ENCODE peak calls at places on chromosomes 13 and 19, in nine cellular contexts. D, X, Z, S, Q, A, G, U and H are unnamed samples.

GRCh38 chr19:803686-804418 is 6.6 kb downstream of the PTBP1 start:
- DNase-seq in X (no peak), A (no peak), G (no peak), Q (no peak), D (no peak), S (no peak), U (peak; percentile 41), Z (peak; percentile 50), H (no peak)

GRCh38 chr13:87827479-87827878 is 156.3 kb downstream of the SLITRK5 start:
- DNase-seq in S (peak; percentile 76), D (no peak), X (no peak), Q (no peak), U (no peak), G (no peak), A (no peak), Z (no peak), H (no peak)

GRCh38 chr13:91284335-91284734 is 63.2 kb upstream of the MIR17HG start:
- DNase-seq in S (no peak), G (no peak), X (no peak), Z (no peak), D (no peak), Q (no peak), A (no peak), U (no peak), H (no peak)

GRCh38 chr19:56837004-56837403 is 3.5 kb downstream of the PEG3 start:
- DNase-seq in Z (no peak), X (no peak), U (no peak), S (no peak), A (no peak), D (no peak), Q (no peak), G (no peak), H (no peak)

GRCh38 chr19:24054044-24054935 is 32.7 kb upstream of the ZNF254 start:
- DNase-seq in U (no peak), A (no peak), Z (no peak), S (peak; percentile 46), Q (peak; percentile 83), X (no peak), G (no peak), D (no peak), H (no peak)

GRCh38 chr19:17117250-17117789 is 41.7 kb downstream of the MYO9B start:
- DNase-seq in Z (no peak), S (no peak), A (no peak), X (no peak), U (no peak), Q (no peak), D (no peak), G (no peak), H (no peak)

GRCh38 chr13:75670496-75670895 is 34.4 kb downstream of the LMO7 start:
- DNase-seq in A (no peak), Q (peak; percentile 28), X (no peak), S (no peak), Z (no peak), U (no peak), G (no peak), D (no peak), H (no peak)

GRCh38 chr19:10603873-10604459 is 16.9 kb upstream of the AP1M2 start:
- DNase-seq in D (no peak), U (no peak), Z (no peak), A (peak; percentile 4), S (no peak), X (peak; percentile 33), G (peak; percentile 57), Q (peak; percentile 37), H (no peak)

GRCh38 chr13:78160793-78161192 is 242.2 kb upstream of the EDNRB start:
- DNase-seq in Z (no peak), G (no peak), D (no peak), Q (no peak), X (no peak), U (no peak), A (no peak), S (peak; percentile 43), H (no peak)

GRCh38 chr13:30847697-30848307 is 58.3 kb upstream of the MEDAG start:
- DNase-seq in U (no peak), Z (no peak), A (no peak), X (no peak), D (no peak), G (no peak), S (peak; percentile 100), Q (peak; percentile 99), H (peak; percentile 84)

GRCh38 chr13:59750860-59751259 is 412.9 kb downstream of the DIAPH3 start:
- DNase-seq in A (no peak), S (no peak), Q (peak; percentile 80), U (no peak), D (no peak), Z (peak; percentile 86), X (no peak), G (no peak), H (peak; percentile 75)

GRCh38 chr19:40723661-40724254 is 6.8 kb downstream of the ITPKC start:
- DNase-seq in Z (no peak), Q (no peak), A (no peak), G (no peak), X (no peak), U (no peak), S (no peak), D (no peak), H (no peak)

GRCh38 chr13:96082640-96083039 is 7.3 kb upstream of the HS6ST3 start:
- DNase-seq in Q (no peak), X (no peak), U (no peak), Z (no peak), D (no peak), S (peak; percentile 3), A (no peak), G (no peak), H (no peak)

GRCh38 chr19:48635966-48636858 is 967 bp downstream of the DBP start:
- DNase-seq in X (no peak), A (no peak), D (no peak), Q (no peak), Z (peak; percentile 62), S (no peak), G (no peak), U (no peak), H (no peak)

GRCh38 chr19:10683064-10683426 is 18.2 kb upstream of the QTRT1 start:
- DNase-seq in Z (no peak), A (no peak), S (no peak), Q (no peak), D (no peak), U (no peak), G (no peak), X (no peak), H (no peak)

GRCh38 chr13:26323764-26324163 is 69.8 kb downstream of the CDK8 start:
- DNase-seq in D (no peak), S (no peak), Q (no peak), G (no peak), U (no peak), A (no peak), X (no peak), Z (no peak), H (no peak)
- H3K4me3 ChIP-seq in D (no peak overlapping the region), S (no peak overlapping the region), Q (no peak overlapping the region), G (no peak overlapping the region), U (no peak overlapping the region), A (no peak overlapping the region), X (no peak overlapping the region), Z (no peak overlapping the region), H (no peak overlapping the region)

GRCh38 chr13:67145950-67146349 is 84.2 kb downstream of the PCDH9 start:
- DNase-seq in G (no peak), U (no peak), S (no peak), Q (no peak), A (no peak), X (no peak), Z (no peak), D (no peak), H (no peak)

GRCh38 chr13:67147257-67148218 is 82.6 kb downstream of the PCDH9 start:
- DNase-seq in S (peak; percentile 50), U (no peak), Z (no peak), G (no peak), Q (peak; percentile 75), D (no peak), A (no peak), X (no peak), H (peak; percentile 8)

GRCh38 chr13:67146523-67147130 is 83.5 kb downstream of the PCDH9 start:
- DNase-seq in G (no peak), D (no peak), Q (no peak), X (no peak), U (no peak), Z (no peak), S (no peak), A (no peak), H (no peak)

GRCh38 chr13:67150608-67151007 is 79.5 kb downstream of the PCDH9 start:
- DNase-seq in U (no peak), S (no peak), Q (no peak), Z (no peak), G (no peak), X (no peak), D (no peak), A (no peak), H (peak; percentile 6)

GRCh38 chr13:67148219-67148583 is 81.9 kb downstream of the PCDH9 start:
- DNase-seq in D (no peak), U (no peak), S (no peak), Q (peak; percentile 6), Z (no peak), G (no peak), A (no peak), X (no peak), H (peak; percentile 32)
- H3K4me3 ChIP-seq in D (no peak overlapping the region), U (no peak overlapping the region), S (peak overlapping the region; percentile 14), Q (no peak overlapping the region), Z (no peak overlapping the region), G (no peak overlapping the region), A (no peak overlapping the region), X (no peak overlapping the region), H (no peak overlapping the region)

GRCh38 chr13:57604442-57604841 is 27.1 kb upstream of the PCDH17 start:
- DNase-seq in U (no peak), S (no peak), A (no peak), X (no peak), Q (no peak), G (no peak), D (no peak), Z (no peak), H (no peak)
- H3K4me3 ChIP-seq in U (no peak overlapping the region), S (no peak overlapping the region), A (no peak overlapping the region), X (no peak overlapping the region), Q (no peak overlapping the region), G (no peak overlapping the region), D (no peak overlapping the region), Z (no peak overlapping the region), H (no peak overlapping the region)

DNA sequence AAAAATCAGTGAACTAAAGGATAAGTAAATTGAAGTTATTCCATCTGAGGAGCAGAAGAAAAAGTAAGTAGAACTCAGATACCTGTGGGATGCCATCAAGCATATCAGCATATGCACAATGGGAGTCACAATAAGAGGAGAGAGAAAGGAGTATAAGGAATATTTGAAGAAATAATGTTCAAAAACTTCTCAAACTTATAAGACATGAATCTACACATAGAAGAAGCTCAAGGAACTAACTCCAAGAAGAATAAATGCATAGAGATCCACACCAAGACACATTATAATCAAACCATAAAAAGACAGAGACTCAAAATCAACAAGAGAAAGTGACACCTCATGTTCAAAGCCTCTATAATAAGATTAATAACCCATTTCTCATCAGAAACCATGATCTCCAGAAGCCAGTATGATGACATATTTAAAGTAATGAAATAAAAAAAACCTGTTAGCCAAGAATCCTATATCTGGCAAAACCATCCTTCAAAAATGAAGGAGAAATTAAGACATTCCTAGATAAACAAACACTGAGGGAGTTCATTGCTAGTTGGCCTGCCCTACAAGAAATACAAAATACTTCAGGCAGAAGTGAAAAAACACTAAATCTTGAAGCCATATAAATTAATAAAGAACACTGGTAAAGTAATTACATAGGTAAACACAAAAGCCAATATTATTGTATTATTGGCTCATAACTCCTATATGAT is 3.8 kb upstream of the ZNF233 start:
- DNase-seq in Q (no peak), U (no peak), X (no peak), D (no peak), G (no peak), S (no peak), Z (no peak), A (no peak), H (no peak)
- H3K4me3 ChIP-seq in Q (no peak overlapping the region), U (no peak overlapping the region), X (no peak overlapping the region), D (no peak overlapping the region), G (no peak overlapping the region), S (no peak overlapping the region), Z (no peak overlapping the region), A (no peak overlapping the region), H (no peak overlapping the region)